ENCODE peak calls at places on chromosomes 7 and 10, in five cellular contexts. X is H1, Q is K562, C is GM12878, E is HepG2. N is an unnamed sample.

GRCh38 chr10:1289591-1289990 is 233.4 kb downstream of the WDR37 start:
- DNase-seq in Q (no peak), C (no peak), E (no peak), X (no peak), N (no peak)

GRCh38 chr7:140284062-140284461 is 107.3 kb upstream of the KDM7A start:
- DNase-seq in Q (no peak), E (no peak), X (no peak), C (no peak), N (no peak)

GRCh38 chr10:26485150-26485941 is 47.2 kb downstream of the APBB1IP start:
- DNase-seq in E (no peak), Q (no peak), C (no peak), X (no peak), N (no peak)

GRCh38 chr7:4962872-4963775 is 4.1 kb upstream of the MMD2 start:
- DNase-seq in X (no peak), C (no peak), E (no peak), Q (no peak), N (no peak)

GRCh38 chr7:38978474-38978873 is 765 bp downstream of the POU6F2 start:
- DNase-seq in X (no peak), Q (no peak), E (no peak), C (no peak), N (no peak)

GRCh38 chr10:104642311-104643022 is 1.4 kb downstream of the SORCS3 start:
- DNase-seq in Q (peak; percentile 7), X (peak; percentile 66), C (no peak), E (peak; percentile 28), N (no peak)

GRCh38 chr10:46555366-46555712 is 1.1 kb downstream of the GPRIN2 start:
- DNase-seq in E (no peak), X (no peak), Q (no peak), C (no peak), N (peak; percentile 1)

GRCh38 chr10:11058965-11059364 is 41.3 kb downstream of the CELF2 start:
- DNase-seq in Q (no peak), E (no peak), X (no peak), C (no peak), N (no peak)

GRCh38 chr7:107856806-107857540 is 34.0 kb upstream of the DLD start:
- DNase-seq in E (peak; percentile 67), Q (no peak), X (no peak), C (no peak), N (peak; percentile 52)

GRCh38 chr10:98289802-98290209 is 21.8 kb upstream of the LOXL4 start:
- DNase-seq in C (no peak), X (no peak), E (no peak), Q (no peak), N (no peak)

GRCh38 chr7:21370283-21370982 is 57.5 kb upstream of the SP4 start:
- DNase-seq in C (no peak), E (no peak), Q (no peak), X (no peak), N (no peak)

GRCh38 chr10:125007436-125007835 is 65.5 kb downstream of the ZRANB1 start:
- DNase-seq in C (no peak), E (no peak), X (no peak), Q (no peak), N (no peak)

GRCh38 chr10:71124921-71125748 is 87.2 kb upstream of the UNC5B start:
- DNase-seq in C (no peak), E (no peak), Q (peak; percentile 5), X (no peak), N (no peak)

GRCh38 chr7:39071116-39071515 is 93.4 kb downstream of the POU6F2 start:
- DNase-seq in X (no peak), C (no peak), E (no peak), Q (no peak), N (no peak)

GRCh38 chr10:108360187-108360586 is 1195.7 kb upstream of the SORCS1 start:
- DNase-seq in C (no peak), X (no peak), Q (no peak), E (no peak), N (no peak)

GRCh38 chr10:48603421-48604038 is 1.3 kb downstream of the ARHGAP22 start:
- DNase-seq in E (no peak), Q (no peak), X (no peak), C (no peak), N (no peak)

GRCh38 chr7:945147-945555 is 9.3 kb downstream of the ADAP1 start:
- DNase-seq in Q (no peak), C (no peak), E (no peak), X (no peak), N (no peak)

GRCh38 chr10:35006836-35007235 is 83.3 kb downstream of the CUL2 start:
- DNase-seq in X (no peak), C (no peak), Q (no peak), E (no peak), N (no peak)

GRCh38 chr10:93198401-93199175 is 124.9 kb downstream of the CYP26A1 start:
- DNase-seq in X (no peak), C (no peak), Q (no peak), E (no peak), N (no peak)

GRCh38 chr7:66537876-66538275 is 90.8 kb upstream of the KCTD7 start:
- DNase-seq in C (no peak), X (no peak), E (no peak), Q (no peak), N (no peak)

GRCh38 chr10:118567701-118568248 is 27.7 kb downstream of the PRLHR start:
- DNase-seq in E (no peak), X (no peak), C (no peak), Q (no peak), N (no peak)

GRCh38 chr7:98133181-98133580 is 26.5 kb downstream of the LMTK2 start:
- DNase-seq in Q (no peak), X (no peak), E (no peak), C (peak; percentile 63), N (peak; percentile 86)

GRCh38 chr10:88254091-88254490 is 329.0 kb downstream of the RNLS start:
- DNase-seq in Q (no peak), E (no peak), C (no peak), X (no peak), N (no peak)

GRCh38 chr7:128458956-128459355 is 3.3 kb downstream of the HILPDA start:
- DNase-seq in C (peak; percentile 36), X (no peak), Q (no peak), E (no peak), N (no peak)

GRCh38 chr7:152966189-152966588 is 206.6 kb downstream of the ACTR3B start:
- DNase-seq in E (no peak), C (no peak), Q (no peak), X (no peak), N (no peak)

GRCh38 chr10:30186371-30186875 is 127.0 kb upstream of the JCAD start:
- DNase-seq in E (peak; percentile 64), C (no peak), X (no peak), Q (no peak), N (no peak)
- H3K27ac ChIP-seq in E (no peak overlapping the region), C (no peak overlapping the region), X (no peak overlapping the region), Q (no peak overlapping the region), N (no peak overlapping the region)

GRCh38 chr10:51694369-51694768 is 5.0 kb downstream of the CSTF2T start:
- DNase-seq in E (no peak), Q (no peak), C (no peak), X (no peak), N (no peak)

GRCh38 chr10:51699145-51699474 is 285 bp downstream of the CSTF2T start:
- DNase-seq in C (no peak), X (no peak), E (no peak), Q (peak; percentile 41), N (no peak)

GRCh38 chr10:51698473-51699063 is 827 bp downstream of the CSTF2T start:
- DNase-seq in Q (no peak), E (no peak), C (no peak), X (no peak), N (no peak)

GRCh38 chr10:51699475-51700227 is at the start of gene CSTF2T:
- DNase-seq in E (peak; percentile 62), C (peak; percentile 78), Q (peak; percentile 78), X (peak; percentile 70), N (peak; percentile 75)

DNA sequence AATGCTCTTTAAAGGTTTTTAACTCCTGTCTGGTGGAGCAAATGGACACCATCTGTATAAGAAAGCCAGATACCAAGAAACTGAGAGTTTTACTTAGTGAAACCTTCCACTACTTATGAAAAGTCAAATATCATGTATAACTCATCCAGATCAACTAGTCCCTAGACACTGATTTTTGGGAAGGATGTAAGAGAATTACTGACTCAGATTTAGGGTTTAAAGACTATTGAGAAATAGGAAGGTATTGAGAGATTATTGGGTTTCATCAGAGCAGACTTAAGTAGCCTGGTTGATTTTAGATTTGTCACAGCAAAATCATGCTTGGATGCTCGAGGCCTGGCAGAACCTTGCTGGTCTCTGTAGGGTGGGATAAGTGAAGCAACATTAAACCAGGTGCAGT is 3.1 kb downstream of the CSTF2T start:
- DNase-seq in C (no peak), X (no peak), E (no peak), Q (no peak), N (peak; percentile 24)
- TF ChIP-seq GABPA in C (no peak), X (no peak), E (no peak), Q (no peak), N (no peak)

GRCh38 chr10:112628951-112629604 is 182.1 kb downstream of the VTI1A start:
- DNase-seq in E (no peak), Q (no peak), X (no peak), C (no peak), N (no peak)

GRCh38 chr10:112622786-112623185 is 175.8 kb downstream of the VTI1A start:
- DNase-seq in Q (no peak), X (no peak), E (no peak), C (no peak), N (no peak)

DNA sequence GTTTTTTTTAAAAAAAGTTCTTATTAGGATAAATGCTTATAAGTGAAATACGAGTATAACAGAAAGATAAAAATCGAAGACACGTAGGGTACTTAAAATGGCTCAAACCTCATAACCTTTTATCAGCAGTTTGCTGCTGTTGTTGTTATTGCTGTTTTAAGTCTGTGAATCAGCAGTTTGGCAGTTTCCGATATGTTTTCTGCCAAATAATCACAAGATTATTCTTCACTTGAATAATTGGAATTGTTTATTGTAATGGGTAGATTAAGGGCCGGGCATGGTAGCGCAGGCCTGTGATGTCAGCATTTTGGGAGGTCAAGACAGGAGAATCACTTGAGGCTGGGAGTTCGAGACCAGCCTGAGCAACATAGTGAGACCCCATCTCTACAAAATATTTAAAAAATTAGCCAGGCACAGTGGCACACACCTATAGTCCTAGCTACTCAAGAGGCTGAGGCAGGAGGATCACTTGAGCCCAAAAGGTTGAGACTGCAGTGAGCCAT is 177.6 kb downstream of the VTI1A start:
- DNase-seq in C (no peak), Q (no peak), E (no peak), X (no peak), N (no peak)
- TF ChIP-seq POLR2AphosphoS5 in C (no peak), Q (no peak), E (no peak), X (no peak), N (no peak)

DNA sequence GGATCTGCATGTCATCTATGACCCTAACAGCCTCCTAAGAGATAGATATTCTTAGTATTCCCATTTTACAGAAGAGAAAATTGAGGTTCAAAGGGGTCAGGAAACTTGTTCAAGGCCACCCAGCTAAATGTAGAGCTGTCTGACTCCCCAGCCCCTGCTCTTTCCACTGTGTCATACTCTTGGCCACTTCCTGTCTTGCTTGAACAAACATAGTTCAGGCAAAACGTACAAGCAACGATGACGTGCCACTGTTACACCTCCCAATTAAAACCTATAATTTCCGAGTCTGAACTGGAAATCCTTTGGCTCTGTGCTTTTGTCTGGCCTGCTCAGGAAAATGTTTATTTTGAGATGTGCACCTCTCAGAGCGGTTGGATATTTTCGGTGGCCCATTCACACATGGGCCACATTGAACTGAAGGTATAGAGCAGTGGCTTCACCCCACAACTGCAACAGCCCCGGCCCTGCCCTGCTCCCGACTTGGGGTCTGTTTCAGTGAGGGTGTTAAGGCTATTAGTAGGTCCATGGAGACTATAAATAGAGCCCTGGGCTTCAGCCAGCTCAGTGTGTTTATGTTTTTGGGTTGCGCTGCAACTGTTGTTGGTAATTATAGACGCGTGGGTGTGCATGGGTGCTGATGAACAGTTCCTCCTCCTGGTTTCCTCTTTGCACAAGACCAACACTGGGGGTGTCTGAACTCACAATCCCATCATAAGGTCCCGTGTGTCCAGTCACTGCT is 172.3 kb upstream of the ADO start:
- DNase-seq in E (no peak), Q (no peak), X (no peak), C (peak; percentile 80), N (peak; percentile 68)
- H3K27ac ChIP-seq in E (no peak overlapping the region), Q (no peak overlapping the region), X (no peak overlapping the region), C (peak overlapping the region; percentile 71), N (peak overlapping the region; percentile 77)